ENCODE peak calls at places on chromosomes 4 and X, in eight cellular contexts. E is posterior cingulate gyrus; O is HAP-1; F is body of pancreas; U is CD8-positive, alpha-beta T cell; A is GM23248; Y is erythroblast; K is OCI-M1. C is an unnamed sample.

GRCh38 chr4:173878701-173879100 is 348.7 kb upstream of the HAND2 start:
- DNase-seq in A (peak; percentile 39), O (no peak), K (peak; percentile 86), E (no peak), U (no peak), F (no peak), Y (peak; percentile 8), C (no peak)

GRCh38 chr4:4269856-4270255 is 20.1 kb downstream of the LYAR start:
- DNase-seq in O (no peak), E (no peak), K (no peak), Y (no peak), U (no peak), A (no peak), F (no peak), C (no peak)

GRCh38 chr4:121462660-121463261 is 81.9 kb upstream of the QRFPR start:
- DNase-seq in E (no peak), U (peak; percentile 5), K (peak; percentile 82), A (peak; percentile 88), Y (peak; percentile 15), F (peak; percentile 44), O (peak; percentile 57), C (no peak)

GRCh38 chr4:24970191-24970590 is 57.3 kb upstream of the CCDC149 start:
- DNase-seq in U (no peak), K (no peak), A (no peak), E (no peak), Y (no peak), O (no peak), F (no peak), C (no peak)

GRCh38 chrX:66074920-66075879 is 35.3 kb upstream of the VSIG4 start:
- DNase-seq in Y (no peak), E (no peak), O (no peak), K (no peak), A (no peak), U (peak; percentile 7), F (no peak), C (no peak)

GRCh38 chr4:10655968-10656367 is 28.6 kb downstream of the CLNK start:
- DNase-seq in A (peak; percentile 76), F (no peak), Y (no peak), U (no peak), O (no peak), K (no peak), E (no peak), C (no peak)

GRCh38 chrX:3066555-3066954 is 25.3 kb downstream of the ARSF start:
- DNase-seq in O (no peak), E (no peak), U (no peak), Y (no peak), F (peak; percentile 61), K (no peak), A (peak; percentile 2), C (no peak)

GRCh38 chr4:144288011-144288903 is 147.7 kb upstream of the GYPA start:
- DNase-seq in Y (no peak), F (no peak), A (no peak), E (no peak), O (no peak), K (peak; percentile 18), U (no peak), C (no peak)

GRCh38 chr4:1092026-1092982 is 21.1 kb downstream of the RNF212 start:
- DNase-seq in Y (no peak), F (peak; percentile 9), U (no peak), A (peak; percentile 10), E (no peak), O (no peak), K (no peak), C (no peak)

GRCh38 chr4:9608300-9608699 is 164.1 kb downstream of the DEFB131A start:
- DNase-seq in Y (no peak), A (no peak), F (no peak), E (no peak), O (no peak), U (no peak), K (no peak), C (no peak)

GRCh38 chrX:120145295-120145925 is 13.0 kb upstream of the RHOXF2 start:
- DNase-seq in K (peak; percentile 74), Y (no peak), U (no peak), F (no peak), A (no peak), E (no peak), O (no peak), C (no peak)

GRCh38 chr4:8280876-8281440 is 11.4 kb downstream of the HTRA3 start:
- DNase-seq in U (no peak), E (peak; percentile 46), O (no peak), A (no peak), F (no peak), Y (no peak), K (no peak), C (no peak)

GRCh38 chrX:3651272-3651671 is 62.2 kb downstream of the PRKX start:
- DNase-seq in K (peak; percentile 38), E (no peak), U (no peak), O (peak; percentile 4), A (peak; percentile 43), Y (peak; percentile 4), F (no peak), C (no peak)

C was measured in esophagus muscularis mucosa.